ENCODE peak calls at places on chromosomes 6 and 20, in six cellular contexts. One of them, this sample, is unnamed.

GRCh38 chr6:35044771-35045275 is 96.3 kb downstream of the TCP11 start:
- DNase-seq in HepG2: no peak
- DNase-seq in AG10803: peak; percentile 63
- DNase-seq in naive thymus-derived CD8-positive, alpha-beta T cell: no peak
- DNase-seq in stimulated activated CD4-positive, alpha-beta T cell treated with anti-CD3 and anti-CD28 coated beads, Interleukin-12 subunit alpha, Interleukin-12 subunit beta, amount 100 ng/mL, for 48 hours: no peak
- DNase-seq in dorsolateral prefrontal cortex: no peak
- DNase-seq in this sample: peak; percentile 46

GRCh38 chr6:2404211-2404929 is 159.0 kb upstream of the GMDS start:
- DNase-seq in HepG2: no peak
- DNase-seq in AG10803: no peak
- DNase-seq in naive thymus-derived CD8-positive, alpha-beta T cell: no peak
- DNase-seq in stimulated activated CD4-positive, alpha-beta T cell treated with anti-CD3 and anti-CD28 coated beads, Interleukin-12 subunit alpha, Interleukin-12 subunit beta, amount 100 ng/mL, for 48 hours: no peak
- DNase-seq in dorsolateral prefrontal cortex: no peak
- DNase-seq in this sample: no peak

GRCh38 chr6:162147805-162148204 is 579.8 kb downstream of the PRKN start:
- DNase-seq in HepG2: no peak
- DNase-seq in AG10803: no peak
- DNase-seq in naive thymus-derived CD8-positive, alpha-beta T cell: no peak
- DNase-seq in stimulated activated CD4-positive, alpha-beta T cell treated with anti-CD3 and anti-CD28 coated beads, Interleukin-12 subunit alpha, Interleukin-12 subunit beta, amount 100 ng/mL, for 48 hours: no peak
- DNase-seq in dorsolateral prefrontal cortex: no peak
- DNase-seq in this sample: no peak

GRCh38 chr20:35087355-35087754 is 5.3 kb downstream of the TRPC4AP start:
- DNase-seq in HepG2: no peak
- DNase-seq in AG10803: no peak
- DNase-seq in naive thymus-derived CD8-positive, alpha-beta T cell: no peak
- DNase-seq in stimulated activated CD4-positive, alpha-beta T cell treated with anti-CD3 and anti-CD28 coated beads, Interleukin-12 subunit alpha, Interleukin-12 subunit beta, amount 100 ng/mL, for 48 hours: no peak
- DNase-seq in dorsolateral prefrontal cortex: no peak
- DNase-seq in this sample: no peak

GRCh38 chr6:132063204-132063603 is 112.0 kb upstream of the CCN2 start:
- DNase-seq in HepG2: no peak
- DNase-seq in AG10803: peak; percentile 69
- DNase-seq in naive thymus-derived CD8-positive, alpha-beta T cell: no peak
- DNase-seq in stimulated activated CD4-positive, alpha-beta T cell treated with anti-CD3 and anti-CD28 coated beads, Interleukin-12 subunit alpha, Interleukin-12 subunit beta, amount 100 ng/mL, for 48 hours: no peak
- DNase-seq in dorsolateral prefrontal cortex: no peak
- DNase-seq in this sample: peak; percentile 77

GRCh38 chr20:19370076-19371075 is 157.9 kb downstream of the SLC24A3 start:
- DNase-seq in HepG2: no peak
- DNase-seq in AG10803: no peak
- DNase-seq in naive thymus-derived CD8-positive, alpha-beta T cell: no peak
- DNase-seq in stimulated activated CD4-positive, alpha-beta T cell treated with anti-CD3 and anti-CD28 coated beads, Interleukin-12 subunit alpha, Interleukin-12 subunit beta, amount 100 ng/mL, for 48 hours: no peak
- DNase-seq in dorsolateral prefrontal cortex: no peak
- DNase-seq in this sample: peak; percentile 43

GRCh38 chr6:80625405-80625804 is 518.9 kb downstream of the BCKDHB start:
- DNase-seq in HepG2: no peak
- DNase-seq in AG10803: no peak
- DNase-seq in naive thymus-derived CD8-positive, alpha-beta T cell: no peak
- DNase-seq in stimulated activated CD4-positive, alpha-beta T cell treated with anti-CD3 and anti-CD28 coated beads, Interleukin-12 subunit alpha, Interleukin-12 subunit beta, amount 100 ng/mL, for 48 hours: no peak
- DNase-seq in dorsolateral prefrontal cortex: no peak
- DNase-seq in this sample: no peak

GRCh38 chr6:42450314-42451145 is 1.2 kb downstream of the TRERF1 start:
- DNase-seq in HepG2: no peak
- DNase-seq in AG10803: no peak
- DNase-seq in naive thymus-derived CD8-positive, alpha-beta T cell: peak; percentile 16
- DNase-seq in stimulated activated CD4-positive, alpha-beta T cell treated with anti-CD3 and anti-CD28 coated beads, Interleukin-12 subunit alpha, Interleukin-12 subunit beta, amount 100 ng/mL, for 48 hours: no peak
- DNase-seq in dorsolateral prefrontal cortex: no peak
- DNase-seq in this sample: peak; percentile 54

GRCh38 chr6:135250234-135250633 is 69.1 kb downstream of the MYB start:
- DNase-seq in HepG2: no peak
- DNase-seq in AG10803: no peak
- DNase-seq in naive thymus-derived CD8-positive, alpha-beta T cell: no peak
- DNase-seq in stimulated activated CD4-positive, alpha-beta T cell treated with anti-CD3 and anti-CD28 coated beads, Interleukin-12 subunit alpha, Interleukin-12 subunit beta, amount 100 ng/mL, for 48 hours: no peak
- DNase-seq in dorsolateral prefrontal cortex: no peak
- DNase-seq in this sample: peak; percentile 39

GRCh38 chr20:48523191-48523757 is 304.5 kb downstream of the PREX1 start:
- DNase-seq in HepG2: peak; percentile 82
- DNase-seq in AG10803: peak; percentile 68
- DNase-seq in naive thymus-derived CD8-positive, alpha-beta T cell: no peak
- DNase-seq in stimulated activated CD4-positive, alpha-beta T cell treated with anti-CD3 and anti-CD28 coated beads, Interleukin-12 subunit alpha, Interleukin-12 subunit beta, amount 100 ng/mL, for 48 hours: no peak
- DNase-seq in dorsolateral prefrontal cortex: no peak
- DNase-seq in this sample: peak; percentile 79

GRCh38 chr20:18056174-18057105 is 1.3 kb downstream of the OVOL2 start:
- DNase-seq in HepG2: no peak
- DNase-seq in AG10803: no peak
- DNase-seq in naive thymus-derived CD8-positive, alpha-beta T cell: no peak
- DNase-seq in stimulated activated CD4-positive, alpha-beta T cell treated with anti-CD3 and anti-CD28 coated beads, Interleukin-12 subunit alpha, Interleukin-12 subunit beta, amount 100 ng/mL, for 48 hours: no peak
- DNase-seq in dorsolateral prefrontal cortex: no peak
- DNase-seq in this sample: no peak